ENCODE peak calls at places on chromosomes 2 and 18, in four cellular contexts. F is HL-60, K is GM12878, Q is K562. Z is an unnamed sample.

GRCh38 chr2:186927867-186928191 is 78.9 kb upstream of the ZSWIM2 start:
- DNase-seq in F (no peak), K (no peak), Q (no peak), Z (no peak)

GRCh38 chr2:9199716-9200633 is 6.6 kb upstream of the ASAP2 start:
- DNase-seq in F (no peak), K (no peak), Q (no peak), Z (no peak)

GRCh38 chr18:67282796-67283195 is 233.7 kb downstream of the DSEL start:
- DNase-seq in F (no peak), K (no peak), Q (no peak), Z (no peak)

GRCh38 chr2:73964223-73964622 is 20.5 kb upstream of the TET3 start:
- DNase-seq in F (no peak), K (no peak), Q (no peak), Z (no peak)

GRCh38 chr2:147716906-147717305 is 127.9 kb upstream of the ACVR2A start:
- DNase-seq in F (no peak), K (no peak), Q (no peak), Z (no peak)

GRCh38 chr2:96665083-96665569 is 22.6 kb downstream of the FER1L5 start:
- DNase-seq in F (peak; percentile 92), K (no peak), Q (no peak), Z (no peak)

GRCh38 chr2:160651416-160652200 is 158.0 kb upstream of the RBMS1 start:
- DNase-seq in F (no peak), K (no peak), Q (no peak), Z (no peak)

GRCh38 chr2:231115651-231116050 is 9.2 kb downstream of the HTR2B start:
- DNase-seq in F (no peak), K (no peak), Q (no peak), Z (no peak)

GRCh38 chr2:70124983-70125480 is 37.8 kb downstream of the PCBP1 start:
- DNase-seq in F (peak; percentile 60), K (no peak), Q (peak; percentile 69), Z (no peak)

GRCh38 chr18:32373995-32374394 is 96.7 kb downstream of the GAREM1 start:
- DNase-seq in F (no peak), K (no peak), Q (no peak), Z (no peak)

GRCh38 chr2:15918761-15919356 is 21.5 kb upstream of the MYCN start:
- DNase-seq in F (no peak), K (no peak), Q (no peak), Z (no peak)

GRCh38 chr2:134120718-134121630 is 132.9 kb upstream of the MGAT5 start:
- DNase-seq in F (no peak), K (no peak), Q (peak; percentile 50), Z (peak; percentile 71)

DNA sequence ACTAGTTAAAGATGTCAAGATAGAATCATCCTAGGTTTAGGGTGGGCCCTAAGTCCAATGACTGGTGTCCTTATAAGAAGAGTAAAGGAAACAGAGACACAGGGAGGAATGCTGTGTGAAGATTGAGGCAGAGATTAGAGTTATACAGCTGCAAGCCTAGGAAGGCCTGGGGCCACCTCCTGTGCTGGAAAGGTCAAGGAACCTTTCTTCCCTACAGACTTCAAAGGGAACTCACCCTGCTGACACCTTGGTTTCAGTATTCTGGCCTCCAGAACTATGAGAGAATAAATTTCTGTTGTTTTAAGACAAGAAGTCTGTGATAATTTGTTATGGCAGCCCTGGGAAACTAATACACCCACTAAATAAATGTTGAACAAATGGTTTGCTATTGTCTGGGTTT is 102.3 kb upstream of the NEUROD1 start:
- DNase-seq in F (no peak), K (no peak), Q (no peak), Z (no peak)
- TF ChIP-seq POLR2AphosphoS5 in F (no peak), K (no peak), Q (no peak), Z (no peak)

GRCh38 chr2:47307066-47307465 is 95.9 kb upstream of the MSH2 start:
- DNase-seq in F (no peak), K (no peak), Q (no peak), Z (no peak)
- TF ChIP-seq SPI1 in F (no peak), K (no peak), Q (no peak), Z (no peak)

DNA sequence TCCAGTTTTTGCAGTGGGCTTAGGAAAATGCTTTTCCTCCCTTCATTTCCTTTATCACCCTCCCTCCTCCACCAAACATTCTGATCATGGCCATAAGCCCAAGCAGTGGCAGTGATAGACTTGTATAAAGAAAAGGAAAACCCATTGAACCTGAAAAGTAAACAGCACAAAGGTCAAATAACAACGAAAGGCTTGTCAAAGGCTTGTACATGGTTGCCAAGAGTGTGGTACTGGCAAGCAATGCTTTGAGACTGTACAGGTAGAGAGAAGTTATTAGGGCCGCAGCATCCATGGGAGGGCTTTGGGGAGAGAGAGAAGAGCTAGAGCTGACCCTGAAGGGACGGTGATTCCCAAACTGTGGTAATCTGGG is 2.1 kb upstream of the VWA3B start:
- DNase-seq in F (no peak), K (no peak), Q (no peak), Z (no peak)
- TF ChIP-seq POLR2AphosphoS5 in F (no peak), K (no peak), Q (no peak), Z (no peak)

GRCh38 chr2:145350011-145350410 is 830.1 kb upstream of the ZEB2 start:
- DNase-seq in F (no peak), K (no peak), Q (no peak), Z (no peak)

GRCh38 chr2:145356046-145356445 is 836.1 kb upstream of the ZEB2 start:
- DNase-seq in F (no peak), K (no peak), Q (no peak), Z (no peak)

GRCh38 chr2:145352499-145352898 is 832.6 kb upstream of the ZEB2 start:
- DNase-seq in F (no peak), K (no peak), Q (no peak), Z (no peak)
- TF ChIP-seq SPI1 in F (no peak), K (no peak), Q (no peak), Z (no peak)